ENCODE peak calls at places on chromosomes 16 and 17, in seven cellular contexts. E is psoas muscle, I is left ventricle myocardium inferior, W is tibial artery, P is gastrocnemius medialis, Z is heart left ventricle, F is left lung. Y is an unnamed sample.

GRCh38 chr16:48123104-48123788 is 32.5 kb downstream of the ABCC12 start:
- DNase-seq in P (no peak), E (peak; percentile 30), W (no peak), Z (no peak), F (peak; percentile 52), I (no peak), Y (no peak)

GRCh38 chr17:63843387-63844292 is 1.2 kb upstream of the SMARCD2 start:
- DNase-seq in E (peak; percentile 61), Z (peak; percentile 83), I (peak; percentile 53), W (peak; percentile 88), F (peak; percentile 62), P (no peak), Y (peak; percentile 34)

GRCh38 chr17:382644-383533 is 30.3 kb upstream of the RPH3AL start:
- DNase-seq in I (no peak), E (no peak), Z (peak; percentile 52), W (no peak), P (peak; percentile 56), F (no peak), Y (no peak)

GRCh38 chr17:79620207-79621038 is 9.6 kb upstream of the RBFOX3 start:
- DNase-seq in W (peak; percentile 23), I (peak; percentile 4), P (no peak), E (no peak), Z (no peak), F (peak; percentile 20), Y (no peak)

GRCh38 chr16:24116989-24117388 is 139.1 kb upstream of the CACNG3 start:
- DNase-seq in I (no peak), E (no peak), P (no peak), W (no peak), Z (no peak), F (no peak), Y (no peak)

GRCh38 chr17:1035546-1036170 is 38.7 kb downstream of the TIMM22 start:
- DNase-seq in W (no peak), P (no peak), F (no peak), E (no peak), I (no peak), Z (no peak), Y (no peak)

GRCh38 chr17:18937981-18938691 is 13.8 kb upstream of the SLC5A10 start:
- DNase-seq in P (no peak), E (no peak), W (no peak), F (no peak), Z (no peak), I (no peak), Y (no peak)

GRCh38 chr17:28575126-28575795 is 1.4 kb downstream of the ALDOC start:
- DNase-seq in P (no peak), Z (peak; percentile 92), W (no peak), F (no peak), E (no peak), I (peak; percentile 81), Y (no peak)

DNA sequence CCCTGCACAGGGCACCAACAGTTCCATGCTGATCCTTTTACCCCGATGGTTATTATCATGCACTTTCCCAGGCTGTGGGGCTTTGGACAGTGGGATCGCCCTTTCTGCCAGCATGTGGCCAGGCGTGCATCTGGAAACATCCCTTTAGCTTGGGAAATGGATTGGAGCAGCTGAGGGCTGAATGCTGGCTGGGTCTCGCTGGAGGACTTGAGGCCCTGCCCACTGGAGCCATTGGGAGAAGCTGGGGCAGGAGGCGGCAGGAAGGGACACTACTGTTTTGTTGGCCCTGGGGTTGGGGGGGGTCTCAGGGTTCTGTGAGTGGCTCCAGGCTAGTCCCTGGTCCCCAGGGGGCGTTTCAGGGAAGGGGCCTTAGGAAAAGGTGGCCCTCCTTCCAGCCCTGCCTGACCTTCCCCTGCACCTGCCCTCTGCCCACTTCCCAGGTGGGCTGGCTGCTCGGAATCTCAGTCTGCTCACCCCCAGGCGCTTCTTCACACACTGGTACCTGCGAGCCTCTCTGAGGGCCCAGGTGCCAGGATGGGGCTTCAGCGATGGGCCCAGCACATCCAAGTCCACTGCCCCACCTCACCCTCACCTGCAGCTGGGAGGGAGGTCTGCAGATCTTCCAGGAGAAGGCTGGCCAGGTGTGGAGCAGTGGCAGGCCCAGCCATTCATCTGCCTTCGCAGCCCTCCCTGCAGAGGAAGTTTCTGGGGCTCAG is 1.6 kb upstream of the ADGRG3 start:
- DNase-seq in F (no peak), I (no peak), E (no peak), Z (no peak), W (no peak), P (no peak), Y (no peak)
- H3K27ac ChIP-seq in F (peak overlapping the region; percentile 86), I (no peak overlapping the region), E (no peak overlapping the region), Z (no peak overlapping the region), W (no peak overlapping the region), P (no peak overlapping the region), Y (no peak overlapping the region)

GRCh38 chr17:13004336-13004735 is 13.5 kb downstream of the ELAC2 start:
- DNase-seq in Z (no peak), P (no peak), I (no peak), W (peak; percentile 1), F (no peak), E (no peak), Y (no peak)

GRCh38 chr17:13001991-13002615 is 15.7 kb downstream of the ELAC2 start:
- DNase-seq in P (no peak), E (no peak), W (peak; percentile 44), F (no peak), Z (no peak), I (no peak), Y (no peak)

GRCh38 chr17:13002761-13003453 is 14.9 kb downstream of the ELAC2 start:
- DNase-seq in I (peak; percentile 80), F (peak; percentile 62), Z (peak; percentile 85), E (peak; percentile 75), P (peak; percentile 61), W (peak; percentile 85), Y (peak; percentile 27)

GRCh38 chr17:13003927-13004326 is 13.9 kb downstream of the ELAC2 start:
- DNase-seq in P (no peak), W (peak; percentile 2), F (no peak), Z (no peak), E (no peak), I (no peak), Y (no peak)

DNA sequence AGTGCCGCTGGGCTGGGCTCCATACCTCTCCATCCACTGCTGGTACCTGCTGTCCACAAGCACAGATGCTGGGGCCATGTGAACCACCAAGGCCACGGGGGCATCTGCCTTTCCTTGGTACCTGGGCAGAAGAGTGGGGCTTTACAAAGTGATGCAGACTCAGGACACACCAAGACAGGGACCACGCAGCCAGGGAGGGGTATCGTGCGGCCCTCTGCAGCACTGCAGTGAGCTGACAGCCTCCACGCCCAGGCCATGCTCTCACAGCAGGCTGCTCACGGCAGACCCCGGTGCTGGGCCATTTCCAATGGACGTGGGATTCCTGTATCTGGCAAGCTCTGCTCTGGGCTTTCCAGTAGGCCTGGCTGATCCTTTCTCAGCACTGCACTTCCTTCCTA is 14.4 kb downstream of the ELAC2 start:
- DNase-seq in I (no peak), P (no peak), Z (no peak), F (no peak), E (no peak), W (peak; percentile 63), Y (no peak)
- TF ChIP-seq CTCF in I (peak; percentile 6), P (no peak), Z (no peak), F (peak; percentile 1), E (no peak), W (no peak), Y (no peak)

DNA sequence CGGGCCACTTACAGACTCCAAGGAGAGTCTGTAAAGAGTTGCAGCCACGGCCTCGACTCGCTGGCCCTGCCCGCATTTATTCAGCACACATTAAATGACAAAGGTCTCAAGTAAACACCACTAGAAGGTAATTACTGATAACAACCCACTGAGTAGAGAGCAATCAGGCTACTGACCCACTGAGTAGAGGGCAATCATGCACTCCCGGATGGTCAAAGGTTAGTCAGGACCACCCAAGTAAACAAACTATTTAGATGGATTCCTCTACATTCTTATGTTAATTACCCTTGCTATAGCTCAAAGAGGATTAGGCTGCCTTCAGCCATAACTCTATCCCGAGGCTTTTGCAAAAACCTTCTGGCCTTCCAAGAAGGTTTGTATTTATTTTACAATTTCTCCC is 30.7 kb upstream of the ZNF267 start:
- DNase-seq in E (no peak), W (no peak), I (no peak), F (no peak), Z (no peak), P (no peak), Y (no peak)
- H3K9me3 ChIP-seq in E (peaks cover 8% of the 10 kb centered on the region), W (peaks cover 4% of the 10 kb centered on the region), I (peaks cover 73% of the 10 kb centered on the region), F (peaks cover 50% of the 10 kb centered on the region), Z (peaks cover 5% of the 10 kb centered on the region), P (no peaks in the 10 kb centered on the region), Y (peaks cover 9% of the 10 kb centered on the region)

GRCh38 chr17:13540546-13540945 is 61.2 kb downstream of the HS3ST3A1 start:
- DNase-seq in I (no peak), F (no peak), P (no peak), Z (no peak), E (no peak), W (no peak), Y (no peak)
- H3K27ac ChIP-seq in I (no peak overlapping the region), F (peak overlapping the region; percentile 19), P (no peak overlapping the region), Z (no peak overlapping the region), E (no peak overlapping the region), W (no peak overlapping the region), Y (no peak overlapping the region)

GRCh38 chr16:70679653-70680494 is 6.0 kb downstream of the MTSS2 start:
- DNase-seq in F (no peak), Z (peak; percentile 28), P (no peak), E (peak; percentile 47), W (no peak), I (peak; percentile 45), Y (no peak)
- TF ChIP-seq CTCF in F (peak; percentile 28), Z (peak; percentile 48), P (peak; percentile 72), E (peak; percentile 58), W (peak; percentile 48), I (peak; percentile 77), Y (no peak)

DNA sequence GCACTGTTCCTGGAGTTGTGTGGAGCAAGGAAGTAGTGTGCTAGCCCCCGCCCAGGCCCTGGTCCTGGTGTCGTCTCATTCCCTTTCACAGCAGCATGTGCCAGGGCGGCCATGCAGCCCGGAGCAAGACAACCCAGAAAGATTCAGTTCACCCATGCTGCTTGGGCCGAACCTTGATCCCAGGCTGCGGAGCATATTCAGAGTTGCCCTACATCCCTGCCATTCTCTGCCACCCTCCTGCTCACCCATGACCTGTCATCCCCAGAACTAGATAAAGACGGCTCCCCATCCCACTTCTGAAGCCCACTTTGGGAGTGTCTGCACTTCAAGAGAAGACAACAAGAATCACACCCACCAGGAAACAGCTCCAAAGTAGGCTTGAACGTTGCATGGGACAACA is 2452.5 kb downstream of the TP53TG3F start:
- DNase-seq in I (no peak), F (no peak), W (no peak), Z (no peak), P (no peak), E (no peak), Y (no peak)
- H3K9me3 ChIP-seq in I (peaks cover 18% of the 10 kb centered on the region), F (peaks cover 83% of the 10 kb centered on the region), W (no peaks in the 10 kb centered on the region), Z (no peaks in the 10 kb centered on the region), P (no peaks in the 10 kb centered on the region), E (no peaks in the 10 kb centered on the region), Y (peaks cover 12% of the 10 kb centered on the region)

Y was measured in CD4-positive, alpha-beta T cell.